ENCODE peak calls at places on chromosomes 4 and X, in four cellular contexts. S is transverse colon, V is IMR-90, P is suprapubic skin. G is an unnamed sample.

GRCh38 chr4:106584590-106584989 is 216.0 kb upstream of the GIMD1 start:
- DNase-seq in S (no peak), P (no peak), V (peak), G (no peak)

GRCh38 chr4:20662851-20663250 is 37.4 kb upstream of the PACRGL start:
- DNase-seq in V (peak), S (no peak), P (no peak), G (no peak)

GRCh38 chr4:145047151-145047550 is 50.8 kb downstream of the ANAPC10 start:
- DNase-seq in V (no peak), S (no peak), P (no peak), G (no peak)

GRCh38 chr4:5708171-5708828 is at the start of gene EVC2:
- DNase-seq in S (peak), V (peak), P (peak), G (peak)

GRCh38 chr4:173370130-173370476 is 651 bp upstream of the SAP30 start:
- DNase-seq in P (peak), V (no peak), S (peak), G (peak)

GRCh38 chr4:118367872-118368271 is 15.1 kb upstream of the PRSS12 start:
- DNase-seq in P (no peak), S (no peak), V (no peak), G (no peak)

GRCh38 chrX:136227948-136228584 is 23.1 kb downstream of the MAP7D3 start:
- DNase-seq in S (no peak), V (peak), P (no peak), G (no peak)

GRCh38 chr4:155748039-155748438 is 10.8 kb upstream of the GUCY1B1 start:
- DNase-seq in S (no peak), V (no peak), P (no peak), G (no peak)

GRCh38 chr4:137960371-137961050 is 281.6 kb downstream of the SLC7A11 start:
- DNase-seq in P (no peak), V (peak), S (no peak), G (no peak)

GRCh38 chr4:70705146-70705855 is 16.5 kb upstream of the RUFY3 start:
- DNase-seq in S (peak), V (peak), P (peak), G (peak)

GRCh38 chr4:183444953-183445543 is 612 bp downstream of the CDKN2AIP start:
- DNase-seq in S (peak), V (no peak), P (peak), G (peak)

GRCh38 chrX:32987139-32987538 is 224.2 kb downstream of the DMD start:
- DNase-seq in S (no peak), V (no peak), P (no peak), G (no peak)

GRCh38 chrX:39736219-39737211 is 361.2 kb downstream of the BCOR start:
- DNase-seq in S (peak), P (peak), V (peak), G (peak)

GRCh38 chr4:159435561-159436023 is 332.7 kb downstream of the RAPGEF2 start:
- DNase-seq in P (no peak), V (no peak), S (no peak), G (no peak)

GRCh38 chrX:110992611-110993010 is 103.4 kb upstream of the PAK3 start:
- DNase-seq in S (no peak), P (no peak), V (peak), G (peak)

GRCh38 chr4:150589174-150589573 is 7.2 kb downstream of the MAB21L2 start:
- DNase-seq in S (no peak), P (no peak), V (no peak), G (no peak)

GRCh38 chrX:13652256-13653021 is 502 bp upstream of the TCEANC start:
- DNase-seq in P (no peak), S (no peak), V (peak), G (no peak)

GRCh38 chr4:152316969-152317368 is 218.9 kb downstream of the FBXW7 start:
- DNase-seq in S (no peak), V (peak), P (no peak), G (no peak)

GRCh38 chrX:50168305-50168704 is 32.5 kb downstream of the AKAP4 start:
- DNase-seq in P (no peak), S (no peak), V (peak), G (no peak)

GRCh38 chrX:39953027-39953426 is 144.7 kb downstream of the BCOR start:
- DNase-seq in P (no peak), S (no peak), V (no peak), G (no peak)

GRCh38 chr4:13990596-13991589 is 363.4 kb upstream of the BOD1L1 start:
- DNase-seq in V (peak), P (no peak), S (no peak), G (peak)

GRCh38 chr4:145804134-145804533 is 124.2 kb downstream of the C4orf51 start:
- DNase-seq in P (no peak), S (no peak), V (peak), G (peak)

GRCh38 chr4:26887143-26887542 is 26.5 kb downstream of the STIM2 start:
- DNase-seq in S (no peak), P (no peak), V (no peak), G (no peak)

GRCh38 chrX:26442340-26442739 is 226.4 kb downstream of the MAGEB5 start:
- DNase-seq in V (peak), S (no peak), P (no peak), G (no peak)

DNA sequence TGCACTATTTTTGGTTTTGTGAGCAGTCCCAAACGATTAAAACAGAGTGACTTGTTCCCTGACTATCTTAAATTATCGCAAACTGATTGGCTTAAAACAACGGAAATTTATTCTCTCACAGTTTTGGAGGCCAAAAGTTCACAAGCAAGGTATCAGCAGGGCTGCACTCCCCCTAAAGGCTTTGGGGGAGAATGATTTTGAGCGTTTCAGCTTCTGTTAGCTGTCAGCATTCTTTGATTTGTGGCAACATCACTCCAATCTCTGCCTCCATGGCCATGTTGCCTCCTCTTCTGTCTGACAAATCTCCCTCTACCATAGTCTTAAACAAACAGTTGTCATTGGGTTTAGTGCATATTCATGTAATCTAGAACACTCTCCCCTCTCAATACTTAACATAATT is 459.6 kb upstream of the ATOH1 start:
- DNase-seq in P (no peak), S (no peak), V (no peak), G (no peak)
- TF ChIP-seq CTCF in P (no peak), S (no peak), V (no peak), G (no peak)

GRCh38 chrX:132490086-132490419 is 1.2 kb upstream of the MBNL3 start:
- DNase-seq in P (no peak), S (peak), V (no peak), G (no peak)

GRCh38 chrX:132493095-132493494 is 4.3 kb upstream of the MBNL3 start:
- DNase-seq in S (no peak), V (no peak), P (no peak), G (no peak)

GRCh38 chrX:132489256-132490085 is 633 bp upstream of the MBNL3 start:
- DNase-seq in P (no peak), S (peak), V (peak), G (peak)

GRCh38 chrX:132488819-132489255 is at the start of gene MBNL3:
- DNase-seq in V (peak), S (peak), P (peak), G (peak)

DNA sequence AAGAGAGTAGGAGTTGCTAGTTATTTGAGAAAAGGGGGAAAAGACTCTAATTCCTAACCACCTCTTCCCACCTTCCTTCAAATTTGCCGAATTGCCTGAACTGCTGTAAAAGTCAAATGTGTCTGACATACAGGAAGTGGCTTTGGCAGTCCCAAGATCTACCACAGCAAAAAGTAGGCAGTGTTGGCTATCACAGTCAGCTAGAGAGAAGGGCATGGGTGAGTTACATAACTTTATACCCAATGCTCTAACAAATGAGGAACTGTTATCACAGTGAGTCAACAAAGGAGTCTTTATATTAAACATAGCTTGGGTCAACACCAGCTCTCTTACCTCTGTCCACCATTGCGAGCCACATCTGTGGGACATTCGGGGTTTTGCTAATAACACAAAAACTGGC is 2.4 kb upstream of the MBNL3 start:
- DNase-seq in V (no peak), P (no peak), S (peak), G (peak)
- TF ChIP-seq POLR2A in V (no peak), P (no peak), S (no peak), G (no peak)

DNA sequence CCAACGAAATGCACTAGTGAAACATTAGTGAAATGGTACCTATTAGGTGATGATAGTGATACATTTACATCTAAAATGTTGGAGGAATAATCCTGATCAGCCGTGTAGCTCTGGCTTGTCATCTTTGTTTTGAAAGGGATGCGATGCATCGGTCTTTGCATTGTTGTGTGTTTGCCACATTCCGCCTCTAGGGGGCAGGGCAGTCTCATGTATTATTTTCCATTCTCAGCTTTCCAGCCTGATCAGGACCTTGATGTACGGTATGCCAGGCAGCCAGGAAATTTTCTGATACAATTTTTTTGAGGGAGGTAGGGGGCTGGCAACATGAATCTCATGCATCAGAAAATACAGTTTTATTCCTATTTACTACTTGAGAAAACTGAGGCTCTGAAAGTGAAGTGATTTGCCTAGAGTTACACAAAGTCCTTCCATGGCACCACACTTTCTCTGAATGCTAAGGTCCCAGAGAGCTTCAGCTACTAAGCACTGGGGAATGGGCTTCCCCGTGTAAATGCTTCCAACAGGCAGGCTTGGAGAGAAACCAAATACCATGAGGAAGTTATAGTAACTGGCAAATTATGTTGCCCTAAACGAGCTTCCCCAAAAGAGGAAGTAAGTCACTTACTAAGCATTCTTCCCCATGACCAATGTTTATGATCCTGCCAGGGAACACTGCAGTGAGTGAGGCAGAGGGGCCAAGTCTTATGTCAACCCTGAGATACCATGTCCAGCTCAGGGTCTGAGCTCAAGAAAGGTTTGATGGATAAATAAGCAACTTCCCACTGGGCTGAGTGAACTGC is 31.8 kb upstream of the IQSEC2 start:
- DNase-seq in S (peak), P (no peak), V (peak), G (peak)
- H3K4me3 ChIP-seq in S (no peak), P (no peak), V (no peak), G (no peak)

DNA sequence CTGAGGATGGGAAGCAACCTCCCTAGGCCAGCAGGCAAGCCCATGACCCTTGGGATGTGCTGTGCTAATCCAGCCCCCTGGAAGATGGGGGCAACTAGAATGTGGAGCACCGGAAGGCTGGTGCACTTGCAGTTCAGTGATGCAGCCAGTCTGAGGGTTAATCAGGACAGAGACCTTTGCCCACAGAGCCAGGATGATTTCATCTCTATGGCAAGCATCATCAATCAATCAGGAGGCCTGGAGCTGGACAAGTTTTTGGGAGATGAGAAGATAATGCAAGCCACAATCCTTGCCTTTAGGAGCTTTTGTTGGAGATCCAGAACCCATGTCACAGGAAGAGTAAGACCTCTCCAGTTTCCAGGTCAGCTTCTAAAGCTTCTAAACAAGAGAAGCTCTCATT is 15.4 kb upstream of the MSN start:
- DNase-seq in V (no peak), S (no peak), P (no peak), G (no peak)
- TF ChIP-seq CTCF in V (no peak), S (no peak), P (no peak), G (no peak)

GRCh38 chr4:165328101-165328425 is 594 bp downstream of the MSMO1 start:
- DNase-seq in P (no peak), S (no peak), V (no peak), G (no peak)

GRCh38 chr4:165328708-165329107 is 1.2 kb downstream of the MSMO1 start:
- DNase-seq in S (no peak), V (no peak), P (no peak), G (no peak)

GRCh38 chr4:165325732-165326512 is 1.5 kb upstream of the MSMO1 start:
- DNase-seq in P (no peak), V (peak), S (no peak), G (peak)

GRCh38 chr4:165327211-165328100 is at the start of gene MSMO1:
- DNase-seq in V (peak), P (peak), S (peak), G (peak)

GRCh38 chr4:165326831-165327210 is 648 bp upstream of the MSMO1 start:
- DNase-seq in V (peak), P (no peak), S (peak), G (peak)
- TF ChIP-seq POLR2A in V (no peak), P (no peak), S (no peak), G (no peak)

GRCh38 chr4:110622841-110623709 is at the start of gene PITX2:
- DNase-seq in V (peak), P (peak), S (peak), G (peak)
- H3K4me3 ChIP-seq in V (peak), P (peak), S (peak), G (no peak)

DNA sequence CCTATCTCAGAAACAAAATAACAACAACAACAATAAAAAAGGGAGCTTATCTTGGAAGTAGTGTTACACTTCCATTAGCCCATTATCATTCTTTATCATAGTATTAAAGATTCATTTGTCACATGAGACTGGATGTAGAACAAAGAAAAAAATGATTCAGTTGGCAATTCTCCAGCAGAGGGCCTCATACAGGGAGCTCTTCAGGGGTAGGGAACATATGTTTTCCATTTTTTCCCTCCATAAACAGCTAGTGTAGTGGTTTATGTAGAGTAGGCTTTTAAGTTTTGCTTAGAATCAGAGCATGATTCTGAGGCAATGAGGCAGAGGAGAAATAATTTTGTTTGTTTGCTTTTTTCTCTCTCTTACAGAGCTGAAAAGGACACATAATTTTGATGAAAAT is 5.8 kb downstream of the CPE start:
- DNase-seq in P (no peak), S (no peak), V (peak), G (no peak)
- TF ChIP-seq CTCF in P (no peak), S (no peak), V (no peak), G (no peak)